ENCODE peak calls at places on chromosomes 12 and 14, in four cellular contexts. V is A673, Q is T-helper 1 cell, J is AG04450. Y is an unnamed sample.
A peak's percentile ranks its signal among the peaks of the same experiment; 100 is the strongest.

GRCh38 chr14:96627811-96628775 is 125.9 kb downstream of the PAPOLA start:
- DNase-seq in Q (no peak), V (no peak), J (no peak), Y (no peak)

GRCh38 chr14:77024171-77024627 is 4.3 kb downstream of the IRF2BPL start:
- DNase-seq in V (peak; percentile 68), J (no peak), Q (peak; percentile 31), Y (peak; percentile 54)

GRCh38 chr14:35386673-35387125 is 17.9 kb downstream of the NFKBIA start:
- DNase-seq in V (peak; percentile 87), Q (no peak), J (no peak), Y (no peak)

GRCh38 chr14:67199016-67199415 is 9.8 kb downstream of the GARIN2 start:
- DNase-seq in V (no peak), J (no peak), Q (no peak), Y (no peak)

GRCh38 chr12:96416033-96416790 is 16.0 kb upstream of the CDK17 start:
- DNase-seq in V (no peak), Q (no peak), J (peak; percentile 60), Y (no peak)

GRCh38 chr12:42332301-42332894 is 6.4 kb downstream of the PPHLN1 start:
- DNase-seq in J (no peak), Q (no peak), V (peak; percentile 70), Y (no peak)

GRCh38 chr12:64625243-64626077 is 15.2 kb downstream of the RASSF3 start:
- DNase-seq in J (peak; percentile 76), Q (no peak), V (peak; percentile 94), Y (no peak)

GRCh38 chr12:85835417-85835809 is 796 bp downstream of the RASSF9 start:
- DNase-seq in J (no peak), V (no peak), Q (no peak), Y (no peak)

GRCh38 chr12:100995771-100996170 is 201.2 kb downstream of the ANO4 start:
- DNase-seq in V (no peak), J (no peak), Q (no peak), Y (no peak)

GRCh38 chr12:121295746-121296617 is 527 bp downstream of the CAMKK2 start:
- DNase-seq in V (peak; percentile 16), Q (no peak), J (no peak), Y (no peak)

GRCh38 chr12:7015555-7016370 is 2.5 kb downstream of the LPCAT3 start:
- DNase-seq in Q (no peak), J (no peak), V (no peak), Y (no peak)

GRCh38 chr12:6120796-6121473 is 3.5 kb downstream of the VWF start:
- DNase-seq in J (no peak), V (no peak), Q (no peak), Y (no peak)

GRCh38 chr14:94388896-94389469 is 581 bp upstream of the SERPINA1 start:
- DNase-seq in J (no peak), V (no peak), Q (no peak), Y (no peak)

GRCh38 chr14:68364823-68365222 is 428.0 kb downstream of the ZFP36L1 start:
- DNase-seq in J (no peak), Q (no peak), V (no peak), Y (no peak)

GRCh38 chr12:124456652-124457152 is 110.7 kb downstream of the NCOR2 start:
- DNase-seq in J (no peak), Q (peak; percentile 35), V (no peak), Y (peak; percentile 17)

GRCh38 chr14:51607677-51608076 is 44.0 kb upstream of the FRMD6 start:
- DNase-seq in J (no peak), Q (no peak), V (no peak), Y (no peak)

GRCh38 chr12:106493531-106493930 is 89.3 kb upstream of the RFX4 start:
- DNase-seq in Q (no peak), J (no peak), V (peak; percentile 78), Y (no peak)

GRCh38 chr12:95384785-95385184 is 89.2 kb upstream of the METAP2 start:
- DNase-seq in J (no peak), V (no peak), Q (no peak), Y (no peak)

GRCh38 chr12:69284131-69284530 is 44.8 kb downstream of the CPSF6 start:
- DNase-seq in J (peak; percentile 32), Q (no peak), V (peak; percentile 73), Y (no peak)

GRCh38 chr14:54338696-54339317 is 58.0 kb upstream of the CDKN3 start:
- DNase-seq in Q (no peak), J (peak; percentile 15), V (peak; percentile 48), Y (no peak)

GRCh38 chr12:114294303-114294685 is 111.7 kb downstream of the TBX5 start:
- DNase-seq in J (no peak), Q (no peak), V (no peak), Y (no peak)

GRCh38 chr12:54932691-54933090 is 51.9 kb downstream of the TESPA1 start:
- DNase-seq in V (no peak), J (no peak), Q (no peak), Y (no peak)

GRCh38 chr14:104277416-104278213 is 139.2 kb downstream of the KIF26A start:
- DNase-seq in Q (no peak), V (no peak), J (no peak), Y (no peak)

GRCh38 chr12:53071591-53072551 is 7.3 kb downstream of the SPRYD3 start:
- DNase-seq in J (no peak), V (peak; percentile 43), Q (no peak), Y (no peak)

GRCh38 chr14:83257466-83258439 is 1724.1 kb upstream of the SEL1L start:
- DNase-seq in V (peak; percentile 71), J (no peak), Q (no peak), Y (no peak)

GRCh38 chr12:110844131-110844530 is 2.7 kb upstream of the CCDC63 start:
- DNase-seq in Q (no peak), J (no peak), V (no peak), Y (no peak)

GRCh38 chr12:68374315-68374982 is 42.3 kb upstream of the MDM1 start:
- DNase-seq in V (no peak), J (no peak), Q (peak; percentile 20), Y (peak; percentile 9)

GRCh38 chr12:102169922-102170698 is 27.5 kb downstream of the PMCH start:
- DNase-seq in J (no peak), Q (no peak), V (peak; percentile 34), Y (no peak)

GRCh38 chr12:123741937-123742572 is 20.0 kb upstream of the DNAH10 start:
- DNase-seq in Q (no peak), V (no peak), J (no peak), Y (peak; percentile 26)

GRCh38 chr12:11684393-11684792 is 34.9 kb downstream of the ETV6 start:
- DNase-seq in J (no peak), Q (no peak), V (no peak), Y (no peak)

GRCh38 chr14:67497216-67497615 is 8.7 kb upstream of the TMEM229B start:
- DNase-seq in Q (no peak), J (no peak), V (no peak), Y (no peak)

Y was measured in T-cell.